ENCODE peak calls at places on chromosomes 13 and 19, in four cellular contexts. One of them, this sample, is unnamed.
A peak's percentile ranks its signal among the peaks of the same experiment; 100 is the strongest.

GRCh38 chr19:27694361-27695055 is 1518.4 kb downstream of the UQCRFS1 start:
- DNase-seq in SK-N-SH: no peak
- DNase-seq in H1: no peak
- DNase-seq in GM12878: no peak
- DNase-seq in this sample: no peak

GRCh38 chr13:95880346-95880745 is 172.9 kb downstream of the UGGT2 start:
- DNase-seq in SK-N-SH: no peak
- DNase-seq in H1: no peak
- DNase-seq in GM12878: no peak
- DNase-seq in this sample: no peak

GRCh38 chr13:101492251-101492910 is 39.9 kb downstream of the ITGBL1 start:
- DNase-seq in SK-N-SH: no peak
- DNase-seq in H1: no peak
- DNase-seq in GM12878: no peak
- DNase-seq in this sample: no peak

GRCh38 chr19:42246869-42247630 is 4.6 kb upstream of the GSK3A start:
- DNase-seq in SK-N-SH: no peak
- DNase-seq in H1: no peak
- DNase-seq in GM12878: no peak
- DNase-seq in this sample: no peak

GRCh38 chr13:104204177-104204576 is 1138.0 kb upstream of the SLC10A2 start:
- DNase-seq in SK-N-SH: no peak
- DNase-seq in H1: no peak
- DNase-seq in GM12878: no peak
- DNase-seq in this sample: no peak

GRCh38 chr19:41927810-41928192 is 448 bp downstream of the ERFL start:
- DNase-seq in SK-N-SH: peak; percentile 79
- DNase-seq in H1: no peak
- DNase-seq in GM12878: no peak
- DNase-seq in this sample: no peak

GRCh38 chr19:47019431-47020041 is at the start of gene NPAS1:
- DNase-seq in SK-N-SH: peak; percentile 75
- DNase-seq in H1: peak; percentile 84
- DNase-seq in GM12878: no peak
- DNase-seq in this sample: no peak

GRCh38 chr19:43667524-43668405 is 2.2 kb downstream of the PLAUR start:
- DNase-seq in SK-N-SH: no peak
- DNase-seq in H1: peak; percentile 47
- DNase-seq in GM12878: no peak
- DNase-seq in this sample: no peak

GRCh38 chr19:39307233-39307821 is 11.1 kb downstream of the IFNL1 start:
- DNase-seq in SK-N-SH: no peak
- DNase-seq in H1: peak; percentile 89
- DNase-seq in GM12878: no peak
- DNase-seq in this sample: no peak

GRCh38 chr13:106349080-106349841 is 186.2 kb downstream of the EFNB2 start:
- DNase-seq in SK-N-SH: peak; percentile 43
- DNase-seq in H1: peak; percentile 57
- DNase-seq in GM12878: no peak
- DNase-seq in this sample: no peak

GRCh38 chr13:44141213-44141724 is 232.4 kb upstream of the SERP2 start:
- DNase-seq in SK-N-SH: no peak
- DNase-seq in H1: no peak
- DNase-seq in GM12878: no peak
- DNase-seq in this sample: no peak

GRCh38 chr19:29724102-29724641 is 9.1 kb upstream of the C19orf12 start:
- DNase-seq in SK-N-SH: no peak
- DNase-seq in H1: peak; percentile 73
- DNase-seq in GM12878: no peak
- DNase-seq in this sample: no peak

GRCh38 chr19:17078920-17079709 is 3.5 kb downstream of the MYO9B start:
- DNase-seq in SK-N-SH: no peak
- DNase-seq in H1: no peak
- DNase-seq in GM12878: no peak
- DNase-seq in this sample: no peak

GRCh38 chr19:5091576-5092215 is 122.8 kb downstream of the KDM4B start:
- DNase-seq in SK-N-SH: no peak
- DNase-seq in H1: no peak
- DNase-seq in GM12878: no peak
- DNase-seq in this sample: no peak

GRCh38 chr19:36081894-36082293 is 27.2 kb downstream of the WDR62 start:
- DNase-seq in SK-N-SH: no peak
- DNase-seq in H1: no peak
- DNase-seq in GM12878: no peak
- DNase-seq in this sample: no peak

GRCh38 chr19:5999693-6000092 is 21.8 kb upstream of the RANBP3 start:
- DNase-seq in SK-N-SH: no peak
- DNase-seq in H1: no peak
- DNase-seq in GM12878: no peak
- DNase-seq in this sample: no peak

GRCh38 chr13:36666482-36667264 is 7.1 kb upstream of the SERTM1 start:
- DNase-seq in SK-N-SH: no peak
- DNase-seq in H1: no peak
- DNase-seq in GM12878: no peak
- DNase-seq in this sample: no peak

GRCh38 chr13:64371045-64371444 is 2859.1 kb downstream of the PCDH9 start:
- DNase-seq in SK-N-SH: no peak
- DNase-seq in H1: no peak
- DNase-seq in GM12878: no peak
- DNase-seq in this sample: no peak

GRCh38 chr13:99067160-99067985 is 89.5 kb upstream of the DOCK9 start:
- DNase-seq in SK-N-SH: no peak
- DNase-seq in H1: no peak
- DNase-seq in GM12878: no peak
- DNase-seq in this sample: peak; percentile 5

GRCh38 chr13:88895261-88895941 is 1224.2 kb downstream of the SLITRK5 start:
- DNase-seq in SK-N-SH: no peak
- DNase-seq in H1: no peak
- DNase-seq in GM12878: no peak
- DNase-seq in this sample: no peak

GRCh38 chr13:22114630-22115311 is 443.9 kb downstream of the FGF9 start:
- DNase-seq in SK-N-SH: no peak
- DNase-seq in H1: no peak
- DNase-seq in GM12878: peak; percentile 99
- DNase-seq in this sample: no peak

GRCh38 chr13:52868190-52868589 is 19.8 kb upstream of the PCDH8 start:
- DNase-seq in SK-N-SH: no peak
- DNase-seq in H1: no peak
- DNase-seq in GM12878: no peak
- DNase-seq in this sample: no peak

GRCh38 chr13:97425570-97425969 is 8.4 kb upstream of the RAP2A start:
- DNase-seq in SK-N-SH: no peak
- DNase-seq in H1: no peak
- DNase-seq in GM12878: no peak
- DNase-seq in this sample: no peak

GRCh38 chr13:89375839-89376238 is 1704.7 kb downstream of the SLITRK5 start:
- DNase-seq in SK-N-SH: no peak
- DNase-seq in H1: no peak
- DNase-seq in GM12878: no peak
- DNase-seq in this sample: no peak

GRCh38 chr13:52921194-52921593 is 72.8 kb upstream of the PCDH8 start:
- DNase-seq in SK-N-SH: no peak
- DNase-seq in H1: no peak
- DNase-seq in GM12878: peak; percentile 72
- DNase-seq in this sample: no peak

GRCh38 chr13:99657848-99658265 is 156.6 kb downstream of the TM9SF2 start:
- DNase-seq in SK-N-SH: peak; percentile 28
- DNase-seq in H1: peak; percentile 74
- DNase-seq in GM12878: no peak
- DNase-seq in this sample: no peak

GRCh38 chr19:55638864-55639359 is 1.9 kb upstream of the ZNF580 start:
- DNase-seq in SK-N-SH: peak; percentile 52
- DNase-seq in H1: peak; percentile 72
- DNase-seq in GM12878: no peak
- DNase-seq in this sample: peak; percentile 66

GRCh38 chr19:5818594-5818993 is 13.7 kb downstream of the NRTN start:
- DNase-seq in SK-N-SH: no peak
- DNase-seq in H1: no peak
- DNase-seq in GM12878: no peak
- DNase-seq in this sample: no peak

GRCh38 chr19:40284251-40284500 is 969 bp downstream of the AKT2 start:
- DNase-seq in SK-N-SH: no peak
- DNase-seq in H1: no peak
- DNase-seq in GM12878: no peak
- DNase-seq in this sample: no peak

GRCh38 chr19:12838182-12838890 is at the start of gene MAST1:
- DNase-seq in SK-N-SH: peak; percentile 94
- DNase-seq in H1: peak; percentile 86
- DNase-seq in GM12878: no peak
- DNase-seq in this sample: no peak

GRCh38 chr19:4676955-4677731 is 7.0 kb upstream of the MYDGF start:
- DNase-seq in SK-N-SH: peak; percentile 69
- DNase-seq in H1: peak; percentile 91
- DNase-seq in GM12878: no peak
- DNase-seq in this sample: peak; percentile 69

GRCh38 chr13:114148521-114148855 is 16.1 kb upstream of the RASA3 start:
- DNase-seq in SK-N-SH: peak; percentile 16
- DNase-seq in H1: no peak
- DNase-seq in GM12878: peak; percentile 74
- DNase-seq in this sample: no peak

GRCh38 chr13:104855581-104855980 is 1679.9 kb downstream of the EFNB2 start:
- DNase-seq in SK-N-SH: peak; percentile 3
- DNase-seq in H1: no peak
- DNase-seq in GM12878: no peak
- DNase-seq in this sample: no peak

GRCh38 chr19:55440411-55441105 is 2.5 kb downstream of the SHISA7 start:
- DNase-seq in SK-N-SH: peak; percentile 94
- DNase-seq in H1: peak; percentile 96
- DNase-seq in GM12878: no peak
- DNase-seq in this sample: no peak

GRCh38 chr13:26653310-26653709 is 95.8 kb downstream of the WASF3 start:
- DNase-seq in SK-N-SH: no peak
- DNase-seq in H1: no peak
- DNase-seq in GM12878: no peak
- DNase-seq in this sample: no peak

GRCh38 chr19:57587529-57587928 is 3.6 kb downstream of the ZIK1 start:
- DNase-seq in SK-N-SH: no peak
- DNase-seq in H1: no peak
- DNase-seq in GM12878: no peak
- DNase-seq in this sample: no peak

GRCh38 chr13:90806905-90807304 is 540.6 kb upstream of the MIR17HG start:
- DNase-seq in SK-N-SH: no peak
- DNase-seq in H1: no peak
- DNase-seq in GM12878: no peak
- DNase-seq in this sample: no peak
- TF ChIP-seq TCF12 in SK-N-SH: no peak
- TF ChIP-seq TCF12 in H1: no peak
- TF ChIP-seq TCF12 in GM12878: no peak
- TF ChIP-seq TCF12 in this sample: no peak

DNA sequence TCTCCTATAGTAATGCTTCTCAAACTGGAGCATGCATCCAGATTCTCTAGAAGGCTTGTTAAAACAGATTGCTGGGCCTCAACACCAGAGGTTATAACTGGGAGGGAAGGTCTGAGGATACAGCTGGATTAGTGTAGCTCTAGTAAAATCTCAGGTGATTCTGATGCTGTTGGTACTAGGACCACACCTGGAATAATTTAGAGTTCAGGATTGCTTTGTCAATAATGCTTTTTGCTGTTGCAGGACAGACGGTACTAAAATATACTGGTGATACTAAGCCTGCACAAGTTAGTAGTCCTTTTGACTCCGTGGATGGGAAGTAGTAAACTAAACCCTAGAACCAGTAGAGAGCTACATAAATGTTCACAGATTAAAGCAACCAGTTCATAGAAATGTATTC is 258.1 kb upstream of the STARD13 start:
- DNase-seq in SK-N-SH: no peak
- DNase-seq in H1: no peak
- DNase-seq in GM12878: no peak
- DNase-seq in this sample: no peak
- TF ChIP-seq TCF12 in SK-N-SH: no peak
- TF ChIP-seq TCF12 in H1: no peak
- TF ChIP-seq TCF12 in GM12878: no peak
- TF ChIP-seq TCF12 in this sample: no peak

GRCh38 chr13:111492341-111492945 is 172.0 kb downstream of the TEX29 start:
- DNase-seq in SK-N-SH: no peak
- DNase-seq in H1: no peak
- DNase-seq in GM12878: no peak
- DNase-seq in this sample: no peak
- TF ChIP-seq TCF12 in SK-N-SH: no peak
- TF ChIP-seq TCF12 in H1: no peak
- TF ChIP-seq TCF12 in GM12878: no peak
- TF ChIP-seq TCF12 in this sample: no peak

GRCh38 chr19:52139291-52140076 is at the start of gene ZNF616:
- DNase-seq in SK-N-SH: peak; percentile 97
- DNase-seq in H1: peak; percentile 99
- DNase-seq in GM12878: peak; percentile 71
- DNase-seq in this sample: peak; percentile 89

GRCh38 chr19:52142001-52142595 is 2.4 kb upstream of the ZNF616 start:
- DNase-seq in SK-N-SH: no peak
- DNase-seq in H1: no peak
- DNase-seq in GM12878: no peak
- DNase-seq in this sample: no peak

GRCh38 chr19:52140077-52140710 is 456 bp upstream of the ZNF616 start:
- DNase-seq in SK-N-SH: no peak
- DNase-seq in H1: no peak
- DNase-seq in GM12878: no peak
- DNase-seq in this sample: peak; percentile 54

GRCh38 chr19:52138614-52139290 is 986 bp downstream of the ZNF616 start:
- DNase-seq in SK-N-SH: peak; percentile 61
- DNase-seq in H1: peak; percentile 75
- DNase-seq in GM12878: no peak
- DNase-seq in this sample: peak; percentile 34
- TF ChIP-seq TCF12 in SK-N-SH: no peak
- TF ChIP-seq TCF12 in H1: no peak
- TF ChIP-seq TCF12 in GM12878: no peak
- TF ChIP-seq TCF12 in this sample: no peak